ENCODE peak calls at places on chromosomes 2 and 18, in ten cellular contexts. C, A, F, S, W, V, Q, P, D and E are unnamed samples.

GRCh38 chr2:221390846-221391245 is 181.3 kb downstream of the EPHA4 start:
- DNase-seq in P (no peak), W (no peak), D (no peak), C (no peak), S (no peak), Q (no peak), F (no peak), V (no peak), A (no peak), E (no peak)

GRCh38 chr18:13471495-13471845 is 252.9 kb downstream of the LDLRAD4 start:
- DNase-seq in A (no peak), P (no peak), C (no peak), V (no peak), Q (no peak), S (no peak), W (no peak), D (no peak), F (no peak), E (no peak)

GRCh38 chr18:35076556-35076955 is 35.3 kb downstream of the MAPRE2 start:
- DNase-seq in S (peak), W (no peak), F (no peak), P (peak), V (no peak), A (no peak), C (no peak), D (no peak), Q (no peak), E (no peak)

GRCh38 chr2:234851451-234851850 is 100.4 kb upstream of the SH3BP4 start:
- DNase-seq in A (no peak), P (no peak), C (no peak), W (no peak), D (no peak), V (no peak), F (no peak), S (no peak), Q (no peak), E (no peak)

GRCh38 chr2:180450841-180451240 is 443.7 kb upstream of the CWC22 start:
- DNase-seq in W (no peak), F (no peak), V (no peak), P (no peak), A (no peak), Q (no peak), C (no peak), D (no peak), S (no peak), E (no peak)

GRCh38 chr18:69444221-69444620 is 43.5 kb downstream of the DOK6 start:
- DNase-seq in C (no peak), S (no peak), V (no peak), D (no peak), A (no peak), Q (no peak), F (no peak), W (no peak), P (no peak), E (no peak)

GRCh38 chr2:223027442-223027841 is 24.5 kb upstream of the KCNE4 start:
- DNase-seq in Q (no peak), A (peak), S (peak), F (no peak), W (no peak), C (peak), P (peak), D (no peak), V (peak), E (no peak)

GRCh38 chr2:69384618-69385081 is 2.4 kb downstream of the GFPT1 start:
- DNase-seq in S (peak), P (no peak), V (no peak), F (no peak), Q (no peak), A (no peak), D (no peak), W (no peak), C (no peak), E (no peak)

GRCh38 chr2:155223781-155224406 is 525.4 kb downstream of the KCNJ3 start:
- DNase-seq in S (peak), Q (no peak), P (peak), F (no peak), C (peak), D (no peak), V (no peak), A (no peak), W (no peak), E (no peak)